ENCODE peak calls at places on chromosome 18, in ten cellular contexts. Y is neural progenitor cell, R is brain microvascular endothelial cell, C is foreskin fibroblast, L is epithelial cell of proximal tubule, H is IMR-90, S is astrocyte of the spinal cord, G is OCI-LY7, X is A549, E is HFF-Myc. Q is an unnamed sample.

GRCh38 chr18:5619381-5619780 is 75.6 kb upstream of the EPB41L3 start:
- DNase-seq in Y (no peak), R (no peak), C (no peak), L (no peak), H (no peak), S (no peak), G (no peak), X (no peak), E (no peak), Q (no peak)

GRCh38 chr18:68438983-68439382 is 275.9 kb downstream of the TMX3 start:
- DNase-seq in Y (peak; percentile 72), R (no peak), C (peak; percentile 97), L (peak; percentile 73), H (peak; percentile 81), S (no peak), G (no peak), X (no peak), E (no peak), Q (peak; percentile 74)

GRCh38 chr18:62863629-62864028 is 148.3 kb downstream of the PHLPP1 start:
- DNase-seq in Y (no peak), R (peak; percentile 89), C (peak; percentile 85), L (no peak), H (peak; percentile 65), S (peak; percentile 50), G (no peak), X (no peak), E (peak; percentile 51), Q (peak; percentile 39)

GRCh38 chr18:8809514-8809913 is 104.2 kb downstream of the MTCL1 start:
- DNase-seq in Y (no peak), R (no peak), C (no peak), L (no peak), H (no peak), S (no peak), G (no peak), X (no peak), E (no peak), Q (no peak)

GRCh38 chr18:27871731-27872130 is 305.2 kb downstream of the CDH2 start:
- DNase-seq in Y (no peak), R (no peak), C (no peak), L (no peak), H (no peak), S (no peak), G (no peak), X (no peak), E (no peak), Q (no peak)

GRCh38 chr18:2104620-2105462 is 466.5 kb downstream of the METTL4 start:
- DNase-seq in Y (peak; percentile 61), R (peak; percentile 38), C (peak; percentile 72), L (no peak), H (peak; percentile 24), S (peak; percentile 46), G (peak; percentile 69), X (peak; percentile 28), E (peak; percentile 30), Q (peak; percentile 56)

GRCh38 chr18:36217348-36217747 is 30.1 kb downstream of the MOCOS start:
- DNase-seq in Y (no peak), R (no peak), C (no peak), L (no peak), H (no peak), S (no peak), G (no peak), X (no peak), E (no peak), Q (no peak)

GRCh38 chr18:58554404-58554803 is 74.5 kb downstream of the ALPK2 start:
- DNase-seq in Y (no peak), R (no peak), C (no peak), L (no peak), H (no peak), S (no peak), G (no peak), X (no peak), E (no peak), Q (no peak)

GRCh38 chr18:61530681-61531080 is 197.5 kb downstream of the CDH20 start:
- DNase-seq in Y (no peak), R (no peak), C (no peak), L (no peak), H (no peak), S (no peak), G (no peak), X (no peak), E (no peak), Q (no peak)

GRCh38 chr18:12990128-12990485 is 1.1 kb upstream of the CEP192 start:
- DNase-seq in Y (no peak), R (no peak), C (no peak), L (no peak), H (no peak), S (no peak), G (no peak), X (no peak), E (no peak), Q (no peak)

GRCh38 chr18:29459986-29460385 is 1283.1 kb upstream of the CDH2 start:
- DNase-seq in Y (no peak), R (no peak), C (no peak), L (no peak), H (no peak), S (no peak), G (no peak), X (no peak), E (no peak), Q (no peak)

GRCh38 chr18:27894746-27895145 is 282.2 kb downstream of the CDH2 start:
- DNase-seq in Y (no peak), R (no peak), C (no peak), L (no peak), H (no peak), S (no peak), G (no peak), X (no peak), E (no peak), Q (no peak)

GRCh38 chr18:57767259-57768050 is 35.7 kb downstream of the ATP8B1 start:
- DNase-seq in Y (no peak), R (no peak), C (no peak), L (no peak), H (no peak), S (no peak), G (no peak), X (no peak), E (no peak), Q (peak; percentile 72)

GRCh38 chr18:44342167-44342566 is 338.5 kb upstream of the SETBP1 start:
- DNase-seq in Y (no peak), R (peak; percentile 22), C (peak; percentile 67), L (no peak), H (no peak), S (peak; percentile 34), G (no peak), X (no peak), E (no peak), Q (no peak)

GRCh38 chr18:70931942-70932814 is 643.3 kb downstream of the SOCS6 start:
- DNase-seq in Y (peak; percentile 54), R (peak; percentile 10), C (peak; percentile 7), L (peak; percentile 2), H (peak; percentile 17), S (peak; percentile 50), G (peak; percentile 11), X (no peak), E (no peak), Q (peak; percentile 11)
- TF ChIP-seq CTCF in Y (peak; percentile 78), R (peak; percentile 36), C (peak; percentile 35), L (peak; percentile 71), H (peak; percentile 50), S (peak; percentile 58), G (peak; percentile 71), X (peak; percentile 57), E (peak; percentile 30), Q (peak; percentile 21)

GRCh38 chr18:45851196-45851925 is 25.9 kb downstream of the SIGLEC15 start:
- DNase-seq in Y (no peak), R (no peak), C (peak; percentile 40), L (no peak), H (no peak), S (no peak), G (no peak), X (no peak), E (no peak), Q (peak; percentile 38)

GRCh38 chr18:45852631-45853030 is 27.2 kb downstream of the SIGLEC15 start:
- DNase-seq in Y (no peak), R (no peak), C (no peak), L (no peak), H (no peak), S (no peak), G (no peak), X (no peak), E (no peak), Q (no peak)

GRCh38 chr18:45849529-45849928 is 24.1 kb downstream of the SIGLEC15 start:
- DNase-seq in Y (no peak), R (no peak), C (no peak), L (no peak), H (no peak), S (no peak), G (no peak), X (no peak), E (no peak), Q (no peak)

GRCh38 chr18:45847119-45847518 is 21.6 kb downstream of the SIGLEC15 start:
- DNase-seq in Y (no peak), R (no peak), C (no peak), L (no peak), H (no peak), S (peak; percentile 22), G (no peak), X (no peak), E (no peak), Q (no peak)

DNA sequence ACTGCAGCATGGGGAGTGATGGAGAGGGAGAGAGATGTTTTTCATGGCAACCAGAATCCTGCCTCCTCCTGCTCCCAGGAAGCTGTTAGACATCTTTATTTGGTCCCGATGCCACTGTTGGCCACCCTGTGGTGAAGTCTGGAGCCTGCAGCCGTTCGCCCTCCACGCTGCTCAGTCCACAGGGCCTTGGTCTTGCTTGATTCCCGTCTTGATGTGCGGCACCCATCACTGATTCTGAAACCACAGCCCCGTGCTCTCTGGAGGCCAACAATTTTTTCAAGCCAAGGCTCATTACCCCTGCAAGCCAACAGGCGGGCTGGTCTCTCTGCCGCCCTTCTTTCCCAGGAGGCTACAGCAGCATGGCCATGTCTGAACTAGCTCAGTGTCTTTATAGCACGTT is 24.5 kb downstream of the SIGLEC15 start:
- DNase-seq in Y (peak; percentile 42), R (peak; percentile 35), C (no peak), L (no peak), H (no peak), S (no peak), G (no peak), X (peak; percentile 11), E (no peak), Q (no peak)
- TF ChIP-seq CTCF in Y (peak; percentile 45), R (peak; percentile 70), C (peak; percentile 33), L (peak; percentile 61), H (peak; percentile 36), S (peak; percentile 50), G (peak; percentile 12), X (peak; percentile 13), E (peak; percentile 36), Q (peak; percentile 40)

GRCh38 chr18:45910405-45911023 is 56.6 kb downstream of the EPG5 start:
- DNase-seq in Y (peak; percentile 71), R (peak; percentile 26), C (peak; percentile 74), L (no peak), H (peak; percentile 49), S (peak; percentile 66), G (peak; percentile 27), X (peak; percentile 46), E (peak; percentile 7), Q (peak; percentile 46)
- TF ChIP-seq CTCF in Y (peak; percentile 83), R (peak; percentile 94), C (peak; percentile 93), L (peak; percentile 85), H (peak; percentile 63), S (peak; percentile 95), G (peak; percentile 75), X (peak; percentile 64), E (peak; percentile 88), Q (peak; percentile 81)

DNA sequence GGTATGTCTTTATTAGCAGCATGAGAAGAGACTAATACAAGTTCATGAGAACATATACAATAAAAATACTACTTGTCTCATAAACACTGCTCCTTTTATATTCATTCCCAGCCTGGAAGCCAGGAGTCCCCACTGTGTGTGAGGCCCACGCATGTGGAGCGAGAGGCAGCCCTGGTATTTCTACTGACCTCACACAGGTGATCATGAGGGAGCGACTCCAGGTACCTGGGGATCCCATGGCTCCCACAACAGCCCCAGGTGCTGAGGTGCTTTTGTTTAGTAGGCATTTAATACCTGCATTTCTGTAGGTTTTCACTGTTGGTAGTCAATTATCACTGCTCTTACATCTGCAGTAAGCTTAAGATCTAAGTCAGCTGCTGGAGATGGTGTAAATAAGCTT is 75.2 kb downstream of the ZNF516 start:
- DNase-seq in Y (no peak), R (no peak), C (no peak), L (no peak), H (no peak), S (no peak), G (no peak), X (no peak), E (no peak), Q (no peak)
- TF ChIP-seq CTCF in Y (no peak), R (no peak), C (no peak), L (no peak), H (no peak), S (no peak), G (no peak), X (no peak), E (no peak), Q (no peak)